ENCODE peak calls at places on chromosomes 16 and 17, in ten cellular contexts. T, C, L, D, O, J, I, V, U and W are unnamed samples.

GRCh38 chr17:7019839-7020519 is 2.9 kb upstream of the BCL6B start:
- DNase-seq in T (no peak), C (peak), L (no peak), D (no peak), O (no peak), J (no peak), I (peak), V (no peak), U (no peak), W (no peak)

GRCh38 chr17:557371-557770 is 157.3 kb downstream of the VPS53 start:
- DNase-seq in T (no peak), C (no peak), L (no peak), D (no peak), O (no peak), J (no peak), I (peak), V (no peak), U (no peak), W (no peak)

GRCh38 chr16:71894229-71894920 is 956 bp upstream of the IST1 start:
- DNase-seq in T (peak), C (peak), L (peak), D (peak), O (peak), J (peak), I (peak), V (peak), U (peak), W (peak)

GRCh38 chr16:55508941-55509920 is at the start of gene LPCAT2:
- DNase-seq in T (peak), C (peak), L (peak), D (peak), O (no peak), J (peak), I (peak), V (peak), U (no peak), W (peak)

GRCh38 chr17:58528443-58528842 is 14.0 kb upstream of the MTMR4 start:
- DNase-seq in T (no peak), C (no peak), L (no peak), D (no peak), O (no peak), J (no peak), I (no peak), V (no peak), U (no peak), W (no peak)

GRCh38 chr16:27890006-27890405 is 173.5 kb downstream of the GSG1L start:
- DNase-seq in T (no peak), C (no peak), L (no peak), D (no peak), O (no peak), J (no peak), I (no peak), V (no peak), U (no peak), W (no peak)

GRCh38 chr16:67161595-67162058 is 1.9 kb downstream of the FBXL8 start:
- DNase-seq in T (no peak), C (no peak), L (no peak), D (no peak), O (no peak), J (no peak), I (no peak), V (no peak), U (no peak), W (no peak)

GRCh38 chr17:64278614-64279013 is 15.6 kb upstream of the TEX2 start:
- DNase-seq in T (peak), C (no peak), L (peak), D (peak), O (no peak), J (no peak), I (peak), V (no peak), U (no peak), W (no peak)

GRCh38 chr16:84382396-84382795 is 14.1 kb downstream of the ATP2C2 start:
- DNase-seq in T (no peak), C (no peak), L (no peak), D (no peak), O (no peak), J (no peak), I (no peak), V (no peak), U (no peak), W (no peak)

GRCh38 chr16:20851601-20852000 is 45.3 kb downstream of the REXO5 start:
- DNase-seq in T (no peak), C (peak), L (peak), D (peak), O (no peak), J (peak), I (peak), V (no peak), U (no peak), W (no peak)

DNA sequence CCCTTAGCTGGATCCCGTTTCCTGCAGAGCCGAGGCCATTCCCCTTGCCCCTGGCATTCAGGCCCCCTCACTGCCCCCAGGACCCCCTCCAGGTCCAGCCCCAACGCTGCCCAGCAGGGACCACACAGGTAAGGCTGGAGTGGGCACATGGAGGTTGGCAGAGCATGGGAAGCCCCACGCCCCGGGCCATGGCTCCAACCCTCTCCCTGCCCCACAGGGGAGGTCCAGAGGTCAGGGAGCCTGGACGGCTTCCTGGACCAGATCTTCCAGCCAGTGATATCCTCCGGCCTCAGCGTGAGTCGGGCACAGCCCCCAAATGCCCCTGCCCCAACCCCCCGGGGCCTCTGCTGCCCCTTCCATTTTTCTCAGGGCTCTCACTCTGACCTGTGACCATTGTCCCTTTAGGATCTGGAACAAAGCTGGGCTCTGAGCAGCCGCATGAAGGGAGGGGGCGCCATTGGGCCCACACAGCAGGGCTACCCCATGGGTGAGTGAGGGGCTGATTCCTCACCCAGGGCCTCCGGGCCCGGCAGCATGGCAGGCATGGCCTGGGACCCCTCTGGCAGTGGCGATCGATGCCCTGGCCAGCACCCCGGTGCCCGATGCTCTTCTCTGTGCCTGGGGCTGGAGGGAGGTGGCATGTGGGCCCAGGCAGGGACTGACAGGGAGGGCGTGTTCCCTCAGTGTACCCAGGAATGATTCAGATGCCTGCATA is 18.5 kb upstream of the SMIM5 start:
- DNase-seq in T (no peak), C (no peak), L (no peak), D (no peak), O (no peak), J (no peak), I (no peak), V (no peak), U (no peak), W (no peak)
- H3K27ac ChIP-seq in T (no peak), C (no peak), L (no peak), D (no peak), O (no peak), J (no peak), I (no peak), V (no peak), U (no peak), W (no peak)

DNA sequence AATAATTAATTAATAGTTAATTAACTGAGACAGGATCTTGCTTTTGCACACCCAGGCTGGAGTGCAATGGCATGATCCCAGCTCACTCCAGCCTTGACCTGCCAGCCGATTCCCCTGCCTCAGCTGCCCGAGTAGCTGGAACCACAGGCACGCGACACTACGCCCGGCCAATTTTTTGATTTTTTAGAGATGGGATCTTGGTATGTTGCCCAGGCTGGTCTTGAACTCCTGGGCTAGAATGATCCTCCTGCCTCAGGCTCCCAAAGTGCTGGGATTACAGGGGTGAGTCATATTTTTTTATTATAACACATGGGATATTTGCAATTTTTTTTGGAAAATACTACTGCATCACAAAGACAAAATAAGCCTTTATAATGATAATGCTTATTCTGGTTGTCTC is 30.4 kb upstream of the BCAR1 start:
- DNase-seq in T (no peak), C (no peak), L (no peak), D (no peak), O (no peak), J (no peak), I (no peak), V (no peak), U (no peak), W (no peak)
- H3K27ac ChIP-seq in T (no peak), C (no peak), L (peak), D (no peak), O (no peak), J (no peak), I (no peak), V (no peak), U (no peak), W (no peak)

GRCh38 chr17:48162946-48163506 is 55.5 kb downstream of the SNX11 start:
- DNase-seq in T (peak), C (peak), L (no peak), D (no peak), O (no peak), J (no peak), I (peak), V (no peak), U (peak), W (no peak)
- H3K27ac ChIP-seq in T (no peak), C (no peak), L (no peak), D (no peak), O (no peak), J (no peak), I (no peak), V (no peak), U (no peak), W (no peak)

GRCh38 chr17:44871546-44871945 is 23.9 kb downstream of the HIGD1B start:
- DNase-seq in T (no peak), C (no peak), L (no peak), D (no peak), O (no peak), J (no peak), I (no peak), V (no peak), U (no peak), W (no peak)

GRCh38 chr17:44872131-44872768 is 24.6 kb downstream of the HIGD1B start:
- DNase-seq in T (no peak), C (no peak), L (no peak), D (no peak), O (no peak), J (peak), I (no peak), V (no peak), U (no peak), W (no peak)

GRCh38 chr17:44878627-44879221 is 20.5 kb downstream of the EFTUD2 start:
- DNase-seq in T (peak), C (no peak), L (peak), D (peak), O (no peak), J (no peak), I (peak), V (no peak), U (peak), W (no peak)

GRCh38 chr17:44877121-44877520 is 22.1 kb downstream of the EFTUD2 start:
- DNase-seq in T (no peak), C (no peak), L (no peak), D (no peak), O (no peak), J (no peak), I (no peak), V (no peak), U (no peak), W (no peak)

GRCh38 chr17:44875761-44876160 is 23.5 kb downstream of the EFTUD2 start:
- DNase-seq in T (no peak), C (no peak), L (no peak), D (no peak), O (no peak), J (no peak), I (no peak), V (no peak), U (no peak), W (no peak)
- H3K27ac ChIP-seq in T (no peak), C (no peak), L (no peak), D (no peak), O (no peak), J (no peak), I (no peak), V (no peak), U (no peak), W (no peak)

DNA sequence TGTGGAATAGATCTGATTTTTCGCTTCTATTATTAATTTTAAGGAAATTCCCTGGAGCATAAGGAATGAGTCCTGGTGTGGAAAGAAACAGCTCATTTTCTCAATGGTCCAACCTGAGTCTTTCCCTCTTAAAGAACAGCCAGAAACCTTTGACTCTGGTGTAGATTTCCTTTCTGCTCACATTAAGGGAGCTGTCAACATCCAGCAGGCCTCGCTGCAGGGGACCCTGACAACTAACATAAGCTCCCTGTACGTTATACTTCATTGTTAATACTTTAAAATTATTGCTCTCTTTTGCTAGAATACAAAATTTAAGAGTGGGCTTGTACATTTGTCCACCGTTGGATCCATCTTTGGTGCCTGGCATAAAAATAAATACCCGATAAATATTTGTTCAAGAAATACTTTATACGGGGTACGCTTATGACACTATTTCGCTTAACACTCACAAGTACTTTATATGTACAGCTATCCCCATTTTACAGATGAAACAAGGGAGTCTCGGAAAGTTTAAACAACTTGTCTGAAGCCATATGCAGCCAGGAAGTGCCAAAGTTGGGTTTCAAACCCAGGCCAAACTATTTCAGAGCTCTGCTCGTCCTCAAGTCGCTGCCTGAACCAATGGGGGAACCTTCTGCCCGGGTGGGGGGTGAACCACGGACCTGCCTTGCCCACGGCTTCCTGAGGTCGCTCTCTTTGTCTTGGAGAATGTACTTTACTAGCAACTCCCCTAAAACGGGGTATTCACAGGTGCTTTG is 648 bp downstream of the SMARCE1 start:
- DNase-seq in T (peak), C (no peak), L (no peak), D (peak), O (peak), J (no peak), I (peak), V (no peak), U (peak), W (no peak)
- H3K27ac ChIP-seq in T (peak), C (peak), L (peak), D (peak), O (peak), J (peak), I (peak), V (peak), U (peak), W (peak)

DNA sequence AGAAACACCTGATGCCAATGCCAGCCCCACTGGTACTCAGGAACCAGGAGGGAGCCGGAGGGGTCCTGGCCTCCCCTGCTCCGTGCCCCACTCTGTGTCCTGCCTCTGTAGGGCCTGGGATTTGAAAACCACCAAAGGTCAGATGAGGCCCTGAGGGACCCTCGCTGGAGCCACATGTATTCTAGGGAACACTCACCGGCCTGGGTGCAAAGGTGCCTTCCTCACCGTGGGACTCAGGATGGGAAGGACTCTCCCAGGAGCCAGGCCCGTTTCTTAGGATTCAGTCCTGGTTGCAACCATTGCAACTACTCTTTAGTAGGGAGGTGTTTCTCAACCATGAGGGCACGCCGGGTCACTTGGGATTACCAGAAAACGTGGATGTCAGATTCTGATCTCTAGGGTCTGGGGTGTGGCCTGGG is 74.6 kb downstream of the N4BP1 start:
- DNase-seq in T (no peak), C (no peak), L (no peak), D (no peak), O (no peak), J (no peak), I (no peak), V (no peak), U (no peak), W (no peak)
- H3K27ac ChIP-seq in T (no peak), C (no peak), L (peak), D (no peak), O (no peak), J (peak), I (no peak), V (peak), U (no peak), W (peak)

GRCh38 chr17:81837641-81838040 is 2.8 kb upstream of the PPP1R27 start:
- DNase-seq in T (no peak), C (no peak), L (no peak), D (no peak), O (no peak), J (no peak), I (no peak), V (no peak), U (no peak), W (no peak)

GRCh38 chr17:81840826-81841778 is 6.3 kb upstream of the PPP1R27 start:
- DNase-seq in T (no peak), C (peak), L (peak), D (no peak), O (no peak), J (no peak), I (no peak), V (no peak), U (no peak), W (no peak)

GRCh38 chr17:81839301-81839700 is 4.5 kb upstream of the PPP1R27 start:
- DNase-seq in T (no peak), C (no peak), L (no peak), D (no peak), O (no peak), J (no peak), I (no peak), V (no peak), U (no peak), W (no peak)

GRCh38 chr17:81841866-81842265 is 7.0 kb upstream of the PPP1R27 start:
- DNase-seq in T (no peak), C (no peak), L (no peak), D (no peak), O (no peak), J (no peak), I (no peak), V (no peak), U (no peak), W (no peak)

DNA sequence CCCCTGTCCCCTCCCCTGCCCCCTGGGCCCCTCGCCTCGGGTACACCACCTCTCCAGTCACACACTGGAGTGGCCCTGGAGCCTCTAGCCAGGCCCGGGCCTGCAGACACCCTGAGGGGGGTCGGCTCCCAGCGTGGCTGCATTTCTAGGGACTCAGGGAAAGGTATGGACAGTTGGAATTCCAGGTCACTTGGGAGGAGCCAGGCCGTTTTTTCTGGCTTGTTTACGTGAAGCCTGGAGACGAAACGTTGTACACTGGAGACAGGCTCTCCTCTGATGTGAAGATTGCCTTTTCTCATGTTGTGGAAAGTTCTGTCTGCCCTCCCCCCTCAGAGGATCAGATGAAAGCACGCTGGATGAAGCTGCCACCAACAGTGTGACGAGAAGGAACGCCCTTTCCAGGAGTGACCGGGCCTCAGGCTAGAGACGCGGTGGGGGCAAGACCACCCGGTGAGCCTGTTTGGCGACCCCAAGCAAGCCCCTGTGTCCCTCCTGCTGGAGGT is 4.0 kb upstream of the PPP1R27 start:
- DNase-seq in T (no peak), C (no peak), L (no peak), D (no peak), O (no peak), J (no peak), I (no peak), V (no peak), U (no peak), W (no peak)
- H3K27ac ChIP-seq in T (no peak), C (no peak), L (peak), D (no peak), O (no peak), J (no peak), I (no peak), V (no peak), U (no peak), W (no peak)

DNA sequence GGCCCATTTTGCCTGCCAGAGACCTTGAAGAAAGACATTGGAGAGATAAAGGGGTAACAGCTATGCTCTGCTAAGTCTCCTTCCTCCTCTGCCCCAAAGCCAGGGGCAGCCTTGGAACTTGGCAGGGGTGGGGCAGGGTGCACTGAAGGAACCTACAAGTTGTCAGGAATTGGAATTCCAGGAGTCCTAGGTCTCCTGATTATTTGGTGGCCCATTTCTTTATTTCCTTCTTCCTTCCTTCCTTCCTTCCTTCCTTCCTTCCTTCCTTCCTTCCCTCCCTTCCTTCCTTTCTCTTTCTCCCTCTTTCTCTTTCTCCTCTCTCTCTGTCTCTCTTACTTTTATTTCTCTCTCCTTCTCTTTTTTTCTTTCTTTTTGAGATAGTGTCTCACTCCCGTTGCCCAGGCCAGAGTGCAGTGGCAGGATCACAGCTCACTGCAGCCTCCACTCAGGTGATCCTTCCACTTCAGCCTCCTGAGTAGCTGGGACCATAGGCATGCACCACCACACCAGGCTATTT is 8.5 kb upstream of the FZD2 start:
- DNase-seq in T (no peak), C (no peak), L (no peak), D (no peak), O (no peak), J (no peak), I (no peak), V (no peak), U (no peak), W (no peak)
- H3K27ac ChIP-seq in T (no peak), C (no peak), L (no peak), D (no peak), O (no peak), J (no peak), I (no peak), V (peak), U (no peak), W (peak)